ENCODE peak calls at places on chromosomes 5 and 9, in five cellular contexts. J, D, A, B and P are unnamed samples. For H3K27me3 and H3K36me3, the result is how much of the 10 kb centered on the place peaks cover.

GRCh38 chr5:128765448-128766061 is 199.7 kb upstream of the SLC27A6 start:
- DNase-seq in A (no peak), J (no peak), B (no peak), D (no peak), P (no peak)

GRCh38 chr9:126638571-126639132 is 24.9 kb downstream of the LMX1B start:
- DNase-seq in A (no peak), B (peak), D (no peak), J (no peak), P (no peak)

GRCh38 chr5:34682926-34683623 is 26.9 kb downstream of the RAI14 start:
- DNase-seq in D (no peak), J (no peak), B (no peak), A (peak), P (no peak)

GRCh38 chr9:33209394-33209793 is 30.6 kb upstream of the SPINK4 start:
- DNase-seq in J (no peak), D (no peak), B (no peak), A (no peak), P (no peak)

GRCh38 chr9:122468735-122469134 is 9.0 kb downstream of the OR1J1 start:
- DNase-seq in D (no peak), J (no peak), B (no peak), A (no peak), P (no peak)

GRCh38 chr5:113249216-113249615 is 185.6 kb downstream of the TSSK1B start:
- DNase-seq in A (no peak), D (no peak), B (no peak), J (no peak), P (no peak)

GRCh38 chr9:97830884-97831829 is 21.9 kb upstream of the FOXE1 start:
- DNase-seq in A (no peak), D (no peak), B (peak), J (no peak), P (no peak)

GRCh38 chr9:130530932-130531331 is 48.4 kb upstream of the FUBP3 start:
- DNase-seq in B (no peak), D (peak), A (peak), J (peak), P (no peak)

GRCh38 chr9:127595606-127596005 is 16.5 kb upstream of the STXBP1 start:
- DNase-seq in D (no peak), J (no peak), A (no peak), B (no peak), P (no peak)

GRCh38 chr9:103068666-103069207 is 73.6 kb downstream of the CYLC2 start:
- DNase-seq in J (no peak), D (no peak), A (no peak), B (no peak), P (no peak)

GRCh38 chr9:132237481-132237880 is 75.6 kb downstream of the NTNG2 start:
- DNase-seq in A (peak), J (no peak), B (no peak), D (no peak), P (no peak)

GRCh38 chr5:1564182-1564748 is 40.5 kb upstream of the LPCAT1 start:
- DNase-seq in D (peak), A (peak), B (no peak), J (peak), P (no peak)

GRCh38 chr9:78745331-78745730 is 448.4 kb downstream of the PSAT1 start:
- DNase-seq in J (no peak), B (no peak), D (no peak), A (no peak), P (no peak)

GRCh38 chr9:121748080-121748479 is 96.6 kb downstream of the DAB2IP start:
- DNase-seq in B (no peak), A (peak), J (no peak), D (peak), P (no peak)

GRCh38 chr5:87899109-87900100 is 369.2 kb downstream of the TMEM161B start:
- DNase-seq in J (no peak), A (no peak), D (no peak), B (no peak), P (no peak)

GRCh38 chr9:102479191-102479590 is 515.9 kb upstream of the CYLC2 start:
- DNase-seq in B (no peak), A (no peak), J (no peak), D (no peak), P (no peak)

GRCh38 chr9:95078934-95079333 is 238.6 kb downstream of the FANCC start:
- DNase-seq in J (no peak), B (peak), A (no peak), D (no peak), P (no peak)

GRCh38 chr5:677131-678101 is 15.7 kb downstream of the TPPP start:
- DNase-seq in J (peak), A (no peak), D (peak), B (no peak), P (no peak)

GRCh38 chr9:111854799-111855198 is 41.8 kb upstream of the UGCG start:
- DNase-seq in A (no peak), D (no peak), B (no peak), J (no peak), P (no peak)

GRCh38 chr9:124047106-124047716 is 35.6 kb downstream of the LHX2 start:
- DNase-seq in B (no peak), A (no peak), J (no peak), D (no peak), P (no peak)

GRCh38 chr9:6900440-6900883 is 142.7 kb downstream of the KDM4C start:
- DNase-seq in J (no peak), A (no peak), D (no peak), B (no peak), P (no peak)

GRCh38 chr5:62059960-62060359 is 246.0 kb upstream of the KIF2A start:
- DNase-seq in D (no peak), A (no peak), J (no peak), B (no peak), P (no peak)

GRCh38 chr9:121292801-121293241 is 24.9 kb downstream of the GSN start:
- DNase-seq in A (no peak), J (no peak), D (no peak), B (no peak), P (no peak)

GRCh38 chr9:125893277-125893676 is 146.1 kb downstream of the PBX3 start:
- DNase-seq in D (no peak), A (no peak), B (no peak), J (no peak), P (no peak)

GRCh38 chr5:120419110-120419509 is 45.0 kb upstream of the PRR16 start:
- DNase-seq in J (no peak), A (no peak), D (no peak), B (no peak), P (no peak)

GRCh38 chr5:160555836-160556660 is 134.4 kb downstream of the PTTG1 start:
- DNase-seq in A (no peak), B (no peak), J (no peak), D (no peak), P (no peak)

GRCh38 chr5:135392256-135392655 is 6.8 kb downstream of the MACROH2A1 start:
- DNase-seq in D (no peak), A (no peak), B (no peak), J (no peak), P (no peak)

GRCh38 chr5:86526811-86527348 is 90.9 kb upstream of the COX7C start:
- DNase-seq in B (no peak), A (no peak), D (no peak), J (no peak), P (no peak)

GRCh38 chr5:117803533-117803932 is 1184.8 kb downstream of the DTWD2 start:
- DNase-seq in A (no peak), B (no peak), J (no peak), D (no peak), P (no peak)

GRCh38 chr9:14347408-14348224 is 33.7 kb upstream of the NFIB start:
- DNase-seq in B (peak), D (no peak), A (peak), J (no peak), P (no peak)

GRCh38 chr5:176817369-176817841 is 7.0 kb downstream of the UNC5A start:
- DNase-seq in D (no peak), B (peak), A (no peak), J (no peak), P (no peak)

GRCh38 chr5:139435676-139436075 is 3.6 kb downstream of the DNAJC18 start:
- DNase-seq in A (no peak), J (no peak), D (no peak), B (no peak), P (no peak)

GRCh38 chr5:74507596-74507995 is 132.9 kb downstream of the ENC1 start:
- DNase-seq in D (no peak), B (no peak), J (no peak), A (no peak), P (no peak)

GRCh38 chr9:19946446-19947109 is 157.7 kb upstream of the SLC24A2 start:
- DNase-seq in A (no peak), D (no peak), B (peak), J (no peak), P (no peak)

GRCh38 chr9:128169925-128170324 is 9.9 kb downstream of the BBLN start:
- DNase-seq in A (no peak), B (no peak), D (no peak), J (no peak), P (no peak)

GRCh38 chr9:14231196-14231990 is 82.5 kb downstream of the NFIB start:
- DNase-seq in D (no peak), J (no peak), A (no peak), B (no peak), P (no peak)

GRCh38 chr5:40853632-40854192 is 12.5 kb downstream of the CARD6 start:
- DNase-seq in A (no peak), B (no peak), J (no peak), D (no peak), P (no peak)

DNA sequence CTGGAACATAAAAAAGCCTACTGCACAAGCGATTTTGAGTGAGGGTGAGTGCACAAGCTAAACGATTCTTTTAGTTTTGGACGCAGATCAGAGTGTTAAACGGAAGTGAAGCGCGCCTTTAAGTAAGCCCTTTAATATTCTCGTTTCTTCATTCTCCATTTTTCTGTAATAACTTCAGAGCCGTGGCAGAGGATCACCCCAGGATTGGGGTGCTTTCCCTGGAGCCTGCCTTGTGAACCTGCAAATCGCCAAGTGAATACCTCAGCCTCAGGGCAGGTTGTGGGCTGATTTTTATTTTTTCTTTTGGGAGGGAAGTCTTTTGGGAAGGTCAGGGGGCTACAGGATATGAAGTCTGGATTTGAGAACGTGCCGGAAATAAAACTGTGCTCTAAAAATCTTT is 5.0 kb upstream of the PAX5 start:
- DNase-seq in A (no peak), J (no peak), B (no peak), D (no peak), P (no peak)
- H3K27me3 ChIP-seq in A (half or more), J (under half), B (half or more), D (under half), P (under half)

GRCh38 chr5:156815988-156816599 is 34.0 kb upstream of the PPP1R2B start:
- DNase-seq in A (peak), B (peak), J (no peak), D (no peak), P (no peak)
- TF ChIP-seq CTCF in A (peak), B (peak), J (peak), D (peak), P (peak)

GRCh38 chr9:136439550-136440408 is at the start of gene INPP5E:
- DNase-seq in D (no peak), A (peak), B (peak), J (peak), P (peak)
- H3K36me3 ChIP-seq in D (under half), A (under half), B (under half), J (under half), P (under half)

GRCh38 chr5:174723979-174724483 is 351 bp upstream of the MSX2 start:
- DNase-seq in J (no peak), B (peak), A (no peak), D (no peak), P (no peak)

GRCh38 chr5:174725261-174725990 is 1.0 kb downstream of the MSX2 start:
- DNase-seq in A (no peak), J (no peak), B (no peak), D (no peak), P (no peak)

GRCh38 chr5:174723315-174723978 is 935 bp upstream of the MSX2 start:
- DNase-seq in B (no peak), J (no peak), D (no peak), A (no peak), P (no peak)

GRCh38 chr5:174725991-174726601 is 1.7 kb downstream of the MSX2 start:
- DNase-seq in B (no peak), A (no peak), J (no peak), D (no peak), P (no peak)

GRCh38 chr5:174724484-174725260 is at the start of gene MSX2:
- DNase-seq in J (peak), B (peak), D (peak), A (peak), P (no peak)
- H3K27me3 ChIP-seq in J (under half), B (under half), D (under half), A (half or more), P (under half)